ENCODE peak calls at places on chromosome 4, in five cellular contexts. P, N, W, J and X are unnamed samples.

GRCh38 chr4:42519803-42520417 is 122.6 kb downstream of the SHISA3 start:
- DNase-seq in N (no peak), W (no peak), P (peak; percentile 47), J (no peak), X (peak; percentile 51)

GRCh38 chr4:77007358-77008230 is 58.0 kb downstream of the SEPTIN11 start:
- DNase-seq in W (no peak), N (no peak), J (no peak), P (no peak), X (no peak)

GRCh38 chr4:137961051-137961438 is 281.1 kb downstream of the SLC7A11 start:
- DNase-seq in P (no peak), W (no peak), J (no peak), N (no peak), X (no peak)

GRCh38 chr4:175070444-175070843 is 152.3 kb downstream of the ADAM29 start:
- DNase-seq in P (peak; percentile 6), N (no peak), J (no peak), W (no peak), X (no peak)

GRCh38 chr4:121594796-121595526 is 101.8 kb downstream of the ANXA5 start:
- DNase-seq in W (no peak), J (no peak), N (no peak), P (peak; percentile 29), X (peak; percentile 57)

GRCh38 chr4:183905081-183905592 is at the start of gene STOX2:
- DNase-seq in W (peak; percentile 89), N (peak; percentile 78), P (peak; percentile 93), J (peak; percentile 60), X (peak; percentile 88)

GRCh38 chr4:152257601-152258066 is 278.3 kb downstream of the FBXW7 start:
- DNase-seq in J (no peak), W (no peak), P (peak; percentile 94), N (no peak), X (no peak)

GRCh38 chr4:110480031-110480549 is 4.1 kb downstream of the ENPEP start:
- DNase-seq in J (no peak), P (peak; percentile 72), W (no peak), N (no peak), X (peak; percentile 11)

GRCh38 chr4:74632634-74633033 is 161.7 kb downstream of the BTC start:
- DNase-seq in N (no peak), W (no peak), P (no peak), J (no peak), X (no peak)

GRCh38 chr4:104901438-104901837 is 245.2 kb upstream of the TET2 start:
- DNase-seq in W (no peak), J (no peak), N (no peak), P (peak; percentile 48), X (no peak)

GRCh38 chr4:172232966-172233365 is 419.8 kb downstream of the GALNTL6 start:
- DNase-seq in J (no peak), W (no peak), N (no peak), P (peak; percentile 76), X (no peak)

GRCh38 chr4:167943872-167944505 is 148.3 kb upstream of the ANXA10 start:
- DNase-seq in P (no peak), W (no peak), N (no peak), J (no peak), X (no peak)
- H3K27ac ChIP-seq in P (no peak overlapping the region), W (no peak overlapping the region), N (no peak overlapping the region), J (no peak overlapping the region), X (no peak overlapping the region)

GRCh38 chr4:47939456-47939855 is 25.1 kb upstream of the NFXL1 start:
- DNase-seq in J (no peak), N (no peak), P (no peak), W (no peak), X (no peak)
- H3K4me1 ChIP-seq in J (no peaks in the 10 kb centered on the region), N (no peaks in the 10 kb centered on the region), P (no peaks in the 10 kb centered on the region), W (no peaks in the 10 kb centered on the region), X (no peaks in the 10 kb centered on the region)

GRCh38 chr4:146288188-146288587 is 73.8 kb downstream of the REELD1 start:
- DNase-seq in P (no peak), J (no peak), W (no peak), N (no peak), X (no peak)
- H3K27ac ChIP-seq in P (no peak overlapping the region), J (no peak overlapping the region), W (no peak overlapping the region), N (no peak overlapping the region), X (no peak overlapping the region)

DNA sequence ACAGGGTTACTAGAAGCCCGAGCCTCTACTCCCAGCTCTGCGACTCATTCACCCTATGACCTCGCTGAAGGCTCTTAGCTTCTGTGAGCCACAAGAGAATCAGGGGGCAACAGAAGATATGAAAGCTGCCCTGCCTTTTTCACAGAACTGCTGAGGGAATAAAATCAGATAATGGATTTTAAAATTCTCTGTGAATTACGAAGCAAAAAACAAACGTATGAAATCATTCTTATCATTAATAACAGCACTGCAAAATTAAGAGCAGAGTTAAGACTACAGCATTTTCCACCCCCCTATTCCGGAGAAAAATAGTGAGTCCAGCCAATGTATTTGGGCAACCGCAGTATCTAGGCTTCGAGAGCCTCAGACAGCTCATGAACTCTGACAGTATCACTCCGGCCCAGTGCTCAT is 33.5 kb downstream of the AFAP1 start:
- DNase-seq in W (no peak), J (no peak), N (no peak), P (no peak), X (no peak)
- H3K4me1 ChIP-seq in W (peaks cover 3% of the 10 kb centered on the region), J (no peaks in the 10 kb centered on the region), N (no peaks in the 10 kb centered on the region), P (peaks cover 24% of the 10 kb centered on the region), X (peaks cover 3% of the 10 kb centered on the region)

DNA sequence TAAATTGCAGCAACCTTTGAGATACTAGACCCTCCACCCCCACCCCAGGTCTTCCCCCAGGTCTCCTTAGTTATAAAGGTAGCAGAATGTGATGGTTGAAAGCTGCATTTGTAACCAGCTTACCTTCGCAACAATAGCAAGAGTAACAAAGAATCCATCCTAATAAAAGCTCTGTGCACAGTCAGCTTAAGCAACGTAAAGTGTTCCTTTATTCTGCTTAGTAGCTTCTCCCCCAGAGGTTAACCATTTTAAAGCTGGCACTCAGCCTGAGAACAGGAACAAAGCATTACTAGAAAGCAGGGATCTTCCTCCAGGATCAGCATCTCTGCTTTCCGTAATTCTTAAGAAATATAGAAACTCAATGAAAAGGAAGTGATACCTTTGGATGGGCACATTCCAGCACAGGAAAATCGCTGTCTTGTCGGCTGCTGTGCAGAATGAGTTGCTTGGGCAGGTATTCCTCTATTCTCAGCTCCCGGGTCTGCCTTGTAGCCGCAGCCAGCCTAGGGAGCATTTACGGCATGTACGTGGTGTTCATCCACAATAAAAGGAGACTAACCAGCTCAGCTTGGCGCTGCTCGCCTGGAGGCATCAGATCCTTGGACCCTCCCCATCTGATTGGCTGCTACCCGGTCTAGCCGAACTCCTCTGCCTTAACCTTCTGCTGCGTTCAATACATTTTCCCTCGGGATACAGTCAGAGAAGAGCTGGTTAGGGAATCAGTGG is 113.0 kb upstream of the TLR3 start:
- DNase-seq in N (no peak), J (no peak), P (no peak), W (no peak), X (no peak)
- H3K27ac ChIP-seq in N (no peak overlapping the region), J (no peak overlapping the region), P (no peak overlapping the region), W (no peak overlapping the region), X (no peak overlapping the region)